ENCODE peak calls at places on chromosomes 4 and X, in seven cellular contexts. L is CD4-positive, CD25-positive, alpha-beta regulatory T cell; W is Karpas-422; M is activated CD8-positive, alpha-beta memory T cell treated with anti-CD3 and anti-CD28 coated beads for 4 hours; U is natural killer cell treated with Interleukin-12 subunit alpha and Interleukin-12 subunit beta and Interleukin-15 and Interleukin-18, amount 100 ng/mL, for 72 hours; P is HepG2; A is lower leg skin. F is an unnamed sample.

GRCh38 chr4:177246636-177247584 is 62.8 kb upstream of the NEIL3 start:
- DNase-seq in L (no peak), W (no peak), M (no peak), U (no peak), P (no peak), A (no peak), F (no peak)

GRCh38 chr4:121096629-121097028 is 24.3 kb upstream of the NDNF start:
- DNase-seq in L (no peak), W (peak), M (no peak), U (no peak), P (peak), A (no peak), F (no peak)

GRCh38 chr4:156113138-156113537 is 159.5 kb upstream of the CTSO start:
- DNase-seq in L (no peak), W (peak), M (no peak), U (no peak), P (no peak), A (no peak), F (no peak)

GRCh38 chr4:102386966-102387365 is 41.7 kb upstream of the SLC39A8 start:
- DNase-seq in L (no peak), W (no peak), M (no peak), U (no peak), P (no peak), A (no peak), F (no peak)

GRCh38 chr4:24070117-24070516 is 180.3 kb upstream of the PPARGC1A start:
- DNase-seq in L (no peak), W (no peak), M (no peak), U (no peak), P (peak), A (no peak), F (no peak)

GRCh38 chr4:102350634-102351033 is 5.4 kb upstream of the SLC39A8 start:
- DNase-seq in L (no peak), W (no peak), M (no peak), U (no peak), P (no peak), A (no peak), F (no peak)

GRCh38 chrX:11531226-11531625 is 134.5 kb downstream of the ARHGAP6 start:
- DNase-seq in L (no peak), W (no peak), M (no peak), U (no peak), P (no peak), A (no peak), F (no peak)

GRCh38 chr4:99845708-99846469 is 29.3 kb downstream of the DAPP1 start:
- DNase-seq in L (no peak), W (no peak), M (no peak), U (no peak), P (no peak), A (no peak), F (no peak)

GRCh38 chrX:103918584-103919335 is 43.7 kb upstream of the TMSB15B start:
- DNase-seq in L (peak), W (peak), M (no peak), U (peak), P (no peak), A (peak), F (no peak)

GRCh38 chr4:138611721-138612120 is 369.6 kb upstream of the SLC7A11 start:
- DNase-seq in L (no peak), W (no peak), M (no peak), U (no peak), P (no peak), A (no peak), F (no peak)

GRCh38 chrX:21865436-21865835 is 9.6 kb downstream of the YY2 start:
- DNase-seq in L (no peak), W (no peak), M (no peak), U (no peak), P (no peak), A (no peak), F (no peak)

GRCh38 chr4:15805583-15806517 is 27.7 kb downstream of the CD38 start:
- DNase-seq in L (no peak), W (peak), M (no peak), U (no peak), P (peak), A (peak), F (no peak)

GRCh38 chr4:8614365-8615193 is 22.0 kb downstream of the CPZ start:
- DNase-seq in L (no peak), W (no peak), M (no peak), U (peak), P (no peak), A (no peak), F (peak)

GRCh38 chr4:161336016-161336415 is 827.8 kb downstream of the FSTL5 start:
- DNase-seq in L (no peak), W (no peak), M (no peak), U (no peak), P (no peak), A (no peak), F (no peak)

GRCh38 chr4:48772568-48772967 is 7.5 kb downstream of the FRYL start:
- DNase-seq in L (no peak), W (no peak), M (no peak), U (no peak), P (no peak), A (no peak), F (no peak)

GRCh38 chrX:33211356-33212254 is at the start of gene DMD:
- DNase-seq in L (no peak), W (no peak), M (no peak), U (no peak), P (peak), A (peak), F (no peak)

GRCh38 chrX:119187298-119187697 is 48.8 kb upstream of the PGRMC1 start:
- DNase-seq in L (no peak), W (no peak), M (no peak), U (no peak), P (peak), A (no peak), F (no peak)

GRCh38 chr4:111650553-111651183 is 494.6 kb upstream of the FAM241A start:
- DNase-seq in L (no peak), W (no peak), M (no peak), U (no peak), P (no peak), A (no peak), F (no peak)

GRCh38 chrX:39602226-39602625 is 495.5 kb downstream of the BCOR start:
- DNase-seq in L (no peak), W (no peak), M (no peak), U (no peak), P (no peak), A (no peak), F (no peak)

GRCh38 chr4:127606823-127607222 is 25.9 kb upstream of the INTU start:
- DNase-seq in L (no peak), W (no peak), M (no peak), U (no peak), P (no peak), A (no peak), F (no peak)

GRCh38 chr4:91113130-91113706 is 986.0 kb downstream of the CCSER1 start:
- DNase-seq in L (no peak), W (peak), M (no peak), U (no peak), P (peak), A (no peak), F (no peak)

GRCh38 chr4:71296945-71297344 is 41.9 kb upstream of the SLC4A4 start:
- DNase-seq in L (no peak), W (no peak), M (no peak), U (no peak), P (no peak), A (peak), F (no peak)

GRCh38 chr4:133151681-133152329 is 2.7 kb downstream of the PCDH10 start:
- DNase-seq in L (no peak), W (no peak), M (no peak), U (no peak), P (no peak), A (no peak), F (no peak)

GRCh38 chrX:69065451-69065850 is 99.8 kb downstream of the PJA1 start:
- DNase-seq in L (no peak), W (no peak), M (no peak), U (no peak), P (no peak), A (no peak), F (no peak)

GRCh38 chr4:14403132-14403531 is 599.1 kb upstream of the CPEB2 start:
- DNase-seq in L (no peak), W (no peak), M (no peak), U (no peak), P (no peak), A (no peak), F (no peak)

GRCh38 chrX:71450433-71451106 is 82.3 kb upstream of the OGT start:
- DNase-seq in L (no peak), W (no peak), M (no peak), U (no peak), P (no peak), A (no peak), F (no peak)

GRCh38 chr4:1323635-1324442 is 23.2 kb upstream of the UVSSA start:
- DNase-seq in L (no peak), W (no peak), M (no peak), U (no peak), P (no peak), A (no peak), F (no peak)

GRCh38 chr4:4960574-4960973 is 58.7 kb downstream of the CYTL1 start:
- DNase-seq in L (no peak), W (no peak), M (no peak), U (no peak), P (no peak), A (no peak), F (no peak)

GRCh38 chr4:110085131-110085530 is 113.3 kb downstream of the ELOVL6 start:
- DNase-seq in L (no peak), W (no peak), M (no peak), U (no peak), P (peak), A (no peak), F (no peak)

GRCh38 chr4:9762823-9763475 is 18.5 kb upstream of the DRD5 start:
- DNase-seq in L (no peak), W (peak), M (no peak), U (no peak), P (peak), A (peak), F (no peak)

GRCh38 chr4:119653990-119654389 is 25.4 kb upstream of the PDE5A start:
- DNase-seq in L (no peak), W (no peak), M (no peak), U (no peak), P (no peak), A (no peak), F (no peak)

GRCh38 chrX:129360175-129360574 is 163.1 kb downstream of the SMARCA1 start:
- DNase-seq in L (peak), W (peak), M (no peak), U (no peak), P (peak), A (peak), F (no peak)